ENCODE peak calls at places on chromosomes 3 and 15, in four cellular contexts. T is body of pancreas, M is uterus, Y is tibial nerve. F is an unnamed sample.

GRCh38 chr3:124559650-124560405 is 170.4 kb upstream of the UMPS start:
- DNase-seq in M (peak; percentile 57), Y (peak; percentile 76), T (peak; percentile 85), F (peak; percentile 75)

GRCh38 chr15:70605606-70606410 is 157.6 kb downstream of the UACA start:
- DNase-seq in M (peak; percentile 83), Y (peak; percentile 75), T (peak; percentile 91), F (peak; percentile 34)

GRCh38 chr3:23421811-23422510 is 218.8 kb downstream of the UBE2E2 start:
- DNase-seq in Y (no peak), T (no peak), M (no peak), F (no peak)

GRCh38 chr3:541328-541727 is 344.8 kb downstream of the CHL1 start:
- DNase-seq in T (no peak), Y (no peak), M (peak; percentile 30), F (no peak)

GRCh38 chr3:71503525-71504249 is 79.8 kb downstream of the FOXP1 start:
- DNase-seq in T (no peak), Y (no peak), M (no peak), F (no peak)

GRCh38 chr3:12187448-12188327 is 29.0 kb upstream of the TIMP4 start:
- DNase-seq in M (peak; percentile 26), T (no peak), Y (no peak), F (peak; percentile 34)

GRCh38 chr3:192899540-192899982 is 18.1 kb downstream of the MB21D2 start:
- DNase-seq in M (no peak), T (no peak), Y (no peak), F (no peak)

GRCh38 chr3:17632401-17633100 is 109.9 kb downstream of the TBC1D5 start:
- DNase-seq in M (no peak), Y (no peak), T (no peak), F (no peak)

GRCh38 chr15:70299931-70300858 is 202.5 kb upstream of the TLE3 start:
- DNase-seq in T (no peak), Y (no peak), M (no peak), F (peak; percentile 64)

DNA sequence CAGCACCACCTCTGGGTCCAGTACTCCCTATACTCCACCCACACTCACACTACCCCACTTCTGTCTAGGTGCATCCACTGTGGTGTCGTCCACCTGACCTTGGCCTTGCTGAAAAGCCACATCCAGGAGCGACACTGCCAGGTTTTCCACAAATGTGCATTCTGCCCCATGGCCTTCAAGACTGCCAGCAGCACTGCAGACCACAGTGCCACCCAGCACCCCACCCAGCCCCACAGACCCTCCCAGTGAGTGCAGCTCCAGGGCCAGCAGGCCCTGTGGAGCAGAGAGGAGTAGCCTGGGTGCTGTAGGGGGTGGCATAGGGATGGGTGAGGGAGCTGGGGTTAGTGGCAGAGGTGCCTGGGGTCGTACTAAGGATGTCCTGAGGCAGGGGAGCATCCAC is 19.4 kb upstream of the ALPK3 start:
- DNase-seq in M (no peak), T (no peak), Y (no peak), F (no peak)
- TF ChIP-seq POLR2A in M (no peak), T (no peak), Y (no peak), F (no peak)

DNA sequence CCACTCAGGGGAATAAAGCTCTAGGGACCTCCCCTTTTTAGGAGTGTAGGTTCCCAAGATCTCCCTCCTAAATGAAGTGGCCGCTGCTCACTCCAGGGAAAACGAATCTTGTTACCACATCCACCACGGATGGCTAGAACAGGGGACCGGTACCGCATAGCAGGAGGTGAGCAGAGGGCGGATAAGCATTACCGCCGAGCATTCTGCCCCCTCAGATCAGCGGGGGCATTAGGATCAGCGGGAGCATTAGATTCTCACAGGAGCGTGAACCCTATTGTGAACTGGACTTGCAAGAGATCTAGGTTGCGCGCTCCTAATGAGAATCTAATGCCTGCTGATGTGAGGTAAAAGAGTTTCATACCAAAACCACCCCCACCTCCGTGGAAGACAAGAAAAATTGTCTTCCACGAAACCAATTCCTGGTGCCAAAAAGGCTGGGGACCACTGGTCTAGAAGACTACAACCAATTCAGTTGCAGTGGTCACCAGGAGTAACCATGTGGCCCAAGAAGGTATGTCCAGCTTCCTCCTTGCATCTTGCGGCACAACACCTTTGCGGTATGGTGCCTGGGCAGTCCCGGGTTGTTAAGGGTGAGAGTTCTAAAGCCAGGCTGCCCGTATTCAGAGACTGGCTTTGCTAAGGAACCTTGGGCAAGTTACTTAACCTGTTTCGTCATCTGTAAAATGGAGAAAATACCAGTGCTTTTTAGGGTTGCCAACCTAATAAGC is 1.1 kb upstream of the SS18L2 start:
- DNase-seq in Y (no peak), T (no peak), M (no peak), F (no peak)
- H3K4me3 ChIP-seq in Y (no peak overlapping the region), T (no peak overlapping the region), M (no peak overlapping the region), F (peak overlapping the region; percentile 65)

DNA sequence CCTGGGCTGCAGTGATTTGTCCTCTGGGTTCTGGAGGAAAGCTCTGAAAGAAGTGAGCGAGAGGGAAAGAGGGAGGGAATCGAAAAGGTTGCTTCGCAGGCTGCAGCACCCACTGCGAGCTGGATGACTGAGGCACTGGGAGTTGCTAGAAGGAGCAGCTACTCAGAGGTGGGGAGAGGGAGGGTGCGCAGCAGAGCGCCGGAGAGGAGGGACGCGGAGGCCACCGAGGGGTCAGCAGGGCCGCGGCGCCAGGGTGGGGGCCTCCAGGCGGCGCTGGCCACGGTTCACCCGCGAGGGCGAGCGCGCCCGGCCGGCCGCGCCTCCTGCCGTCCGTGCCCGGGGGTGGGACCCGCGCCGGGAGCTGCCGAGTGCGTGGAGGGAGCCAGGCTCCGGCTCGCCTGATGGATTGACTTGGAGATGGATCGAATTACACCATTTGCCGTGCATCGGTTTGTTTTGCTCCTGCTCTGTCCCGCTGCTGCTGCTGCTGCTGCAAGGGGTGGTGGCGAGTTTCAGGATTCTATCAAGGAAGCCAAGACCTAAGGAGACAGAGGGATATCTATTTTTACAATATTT is at the start of gene SEMA6D:
- DNase-seq in T (peak; percentile 89), Y (peak; percentile 62), M (peak; percentile 43), F (peak; percentile 72)
- TF ChIP-seq POLR2A in T (no peak), Y (peak; percentile 41), M (no peak), F (no peak)

GRCh38 chr3:40782086-40782721 is 257.4 kb downstream of the ZNF621 start:
- DNase-seq in Y (no peak), T (no peak), M (no peak), F (no peak)

GRCh38 chr3:40780801-40781406 is 256.1 kb downstream of the ZNF621 start:
- DNase-seq in T (peak; percentile 48), Y (peak; percentile 43), M (peak; percentile 59), F (no peak)

GRCh38 chr3:40779039-40779438 is 254.3 kb downstream of the ZNF621 start:
- DNase-seq in M (no peak), Y (no peak), T (no peak), F (no peak)

DNA sequence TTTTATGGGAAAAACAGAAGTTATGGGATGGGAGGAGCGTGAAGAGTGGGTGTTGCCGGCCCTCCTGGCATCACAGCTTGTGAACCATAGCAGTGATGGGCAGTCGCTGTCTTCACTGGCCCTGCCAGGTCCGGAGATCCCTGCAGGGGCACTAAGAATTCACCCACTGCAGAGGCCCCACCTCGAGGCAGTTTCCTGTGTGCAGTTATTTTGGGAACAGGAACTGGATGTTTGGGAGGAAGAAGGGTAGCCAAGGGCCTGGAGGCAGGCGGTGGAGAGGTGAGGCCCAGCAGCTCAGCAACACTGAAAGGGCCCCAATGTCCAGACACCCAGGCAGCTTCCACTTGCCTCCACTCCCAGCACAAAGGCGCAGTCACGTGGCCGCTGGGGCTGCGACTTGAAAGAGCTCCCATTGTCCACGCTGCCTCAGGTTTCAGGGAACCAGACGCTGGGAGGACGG is 255.6 kb downstream of the ZNF621 start:
- DNase-seq in M (peak; percentile 81), T (peak; percentile 78), Y (peak; percentile 66), F (peak; percentile 23)
- H3K4me3 ChIP-seq in M (no peak overlapping the region), T (no peak overlapping the region), Y (peak overlapping the region; percentile 20), F (no peak overlapping the region)

DNA sequence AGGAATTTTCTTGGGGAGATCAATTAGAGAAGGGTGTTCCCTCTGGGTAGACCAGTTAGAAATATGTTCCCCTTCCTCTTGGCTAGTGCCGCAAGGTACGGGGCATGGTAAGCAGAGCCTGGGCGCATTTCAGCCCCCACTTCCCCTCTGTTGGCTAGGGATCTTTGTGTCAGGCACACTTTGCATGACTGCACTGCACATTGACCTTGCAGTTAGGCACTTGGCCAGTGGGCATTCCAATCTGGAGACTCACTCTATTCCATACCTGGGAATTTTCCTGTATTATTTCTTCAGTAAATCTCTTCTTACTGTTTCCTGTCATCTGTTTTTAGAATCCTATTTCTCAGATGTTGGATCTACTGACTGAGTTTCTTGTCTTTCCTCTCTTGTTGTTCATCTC is 30.0 kb upstream of the CACNA1D start:
- DNase-seq in M (no peak), Y (no peak), T (peak; percentile 58), F (no peak)
- TF ChIP-seq POLR2A in M (no peak), Y (no peak), T (no peak), F (no peak)

DNA sequence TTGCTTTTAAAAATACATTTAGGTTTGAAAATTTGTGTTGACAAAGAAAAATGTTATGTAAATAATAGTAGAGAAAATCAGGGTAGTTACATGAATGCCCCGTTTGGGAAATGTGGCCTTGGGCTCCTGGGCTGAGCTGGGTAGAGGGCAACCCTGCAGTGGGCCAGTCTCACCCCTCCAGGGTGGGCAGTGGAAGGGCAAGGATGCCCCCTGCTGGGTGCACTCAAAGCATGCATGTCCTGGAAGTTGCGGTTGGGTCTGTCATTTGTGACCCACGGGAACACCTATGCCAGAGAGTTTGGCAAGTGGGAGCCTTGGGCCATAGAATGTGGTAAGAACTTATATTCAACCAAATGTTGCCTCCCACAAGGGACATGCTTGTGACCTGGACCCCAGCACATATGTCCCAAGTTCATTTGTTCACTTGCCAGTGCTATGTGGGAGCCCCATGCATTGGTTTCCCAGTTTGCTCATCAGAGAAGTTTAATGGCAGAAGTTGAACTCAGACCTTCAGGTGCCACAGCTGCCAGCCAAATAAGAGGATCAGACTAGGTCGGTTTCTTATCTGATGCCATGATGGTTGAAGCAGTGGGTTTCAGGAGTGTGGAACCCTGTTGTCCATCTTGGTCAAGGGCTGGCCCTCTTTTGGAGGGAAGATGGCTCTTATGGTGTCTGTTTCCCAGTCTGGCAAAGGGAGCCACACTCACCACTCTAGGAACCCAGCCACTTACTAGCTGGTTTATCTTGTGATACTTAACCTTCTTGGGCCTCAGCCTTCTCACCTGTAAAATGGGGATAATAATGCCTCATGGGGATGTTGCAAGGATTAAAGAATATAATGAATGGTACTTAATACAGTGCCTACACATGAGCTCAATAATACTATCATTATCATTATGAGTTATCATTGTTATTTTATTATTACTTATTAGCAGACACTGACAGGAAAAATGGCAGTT is 2.5 kb upstream of the PLCB2 start:
- DNase-seq in Y (no peak), M (no peak), T (peak; percentile 68), F (peak; percentile 65)
- H3K4me3 ChIP-seq in Y (no peak overlapping the region), M (no peak overlapping the region), T (no peak overlapping the region), F (no peak overlapping the region)